ENCODE peak calls at places on chromosome X, in four cellular contexts. P is transverse colon, N is heart right ventricle, H is glutamatergic neuron. V is an unnamed sample.

GRCh38 chrX:76148753-76149152 is 24.1 kb upstream of the PBDC1 start:
- DNase-seq in P (peak), N (peak), H (no peak), V (peak)

GRCh38 chrX:23908219-23909003 is 605 bp downstream of the CXorf58 start:
- DNase-seq in P (no peak), N (no peak), H (no peak), V (peak)

GRCh38 chrX:16665089-16665488 is 15.1 kb downstream of the S100G start:
- DNase-seq in P (no peak), N (no peak), H (no peak), V (no peak)

GRCh38 chrX:17024896-17025295 is 78.4 kb downstream of the REPS2 start:
- DNase-seq in P (peak), N (no peak), H (no peak), V (no peak)

GRCh38 chrX:42536286-42536685 is 241.7 kb downstream of the PPP1R2C start:
- DNase-seq in P (no peak), N (no peak), H (no peak), V (no peak)

GRCh38 chrX:16903274-16904019 is 33.3 kb upstream of the RBBP7 start:
- DNase-seq in P (no peak), N (no peak), H (no peak), V (no peak)

GRCh38 chrX:68443155-68443868 is 10.0 kb upstream of the OPHN1 start:
- DNase-seq in P (no peak), N (peak), H (no peak), V (no peak)

GRCh38 chrX:30302957-30303356 is 6.2 kb downstream of the NR0B1 start:
- DNase-seq in P (no peak), N (peak), H (no peak), V (no peak)

GRCh38 chrX:37603938-37604409 is 32.5 kb downstream of the LANCL3 start:
- DNase-seq in P (no peak), N (peak), H (no peak), V (no peak)

GRCh38 chrX:15930585-15930984 is 76.0 kb upstream of the AP1S2 start:
- DNase-seq in P (no peak), N (no peak), H (no peak), V (no peak)

GRCh38 chrX:154351183-154352011 is 23.0 kb downstream of the FLNA start:
- DNase-seq in P (peak), N (no peak), H (no peak), V (no peak)

GRCh38 chrX:111352424-111352823 is 59.6 kb downstream of the DCX start:
- DNase-seq in P (peak), N (peak), H (no peak), V (no peak)

GRCh38 chrX:71976753-71977152 is 66.1 kb downstream of the NHSL2 start:
- DNase-seq in P (no peak), N (no peak), H (no peak), V (no peak)

GRCh38 chrX:119189115-119189514 is 47.0 kb upstream of the PGRMC1 start:
- DNase-seq in P (no peak), N (no peak), H (no peak), V (no peak)

GRCh38 chrX:31333181-31333831 is 261.5 kb upstream of the FTHL17 start:
- DNase-seq in P (no peak), N (no peak), H (no peak), V (no peak)

GRCh38 chrX:138756234-138756633 is 44.7 kb upstream of the FGF13 start:
- DNase-seq in P (no peak), N (peak), H (peak), V (peak)

GRCh38 chrX:134743121-134743520 is 84.8 kb upstream of the PLAC1 start:
- DNase-seq in P (no peak), N (no peak), H (no peak), V (no peak)

GRCh38 chrX:261167-261857 is 19.9 kb upstream of the PLCXD1 start:
- DNase-seq in P (no peak), N (peak), H (no peak), V (no peak)

GRCh38 chrX:69718102-69718501 is 102.2 kb downstream of the EDA start:
- DNase-seq in P (no peak), N (no peak), H (no peak), V (no peak)

GRCh38 chrX:153411255-153411987 is at the start of gene ZFP92:
- DNase-seq in P (peak), N (no peak), H (no peak), V (no peak)

GRCh38 chrX:153723351-153724251 is 586 bp downstream of the BCAP31 start:
- DNase-seq in P (peak), N (peak), H (peak), V (peak)

GRCh38 chrX:23118163-23118562 is 118.4 kb downstream of the DDX53 start:
- DNase-seq in P (no peak), N (no peak), H (no peak), V (no peak)

GRCh38 chrX:124194209-124194608 is 138.3 kb upstream of the TEX13D start:
- DNase-seq in P (no peak), N (peak), H (no peak), V (no peak)

GRCh38 chrX:134019567-134020206 is 34.3 kb upstream of the GPC3 start:
- DNase-seq in P (no peak), N (no peak), H (no peak), V (no peak)

GRCh38 chrX:2500091-2500680 is 590 bp downstream of the DHRSX start:
- DNase-seq in P (peak), N (peak), H (peak), V (peak)

GRCh38 chrX:140157611-140158010 is 192.3 kb upstream of the CXorf66 start:
- DNase-seq in P (no peak), N (no peak), H (no peak), V (no peak)

GRCh38 chrX:20412871-20413486 is 146.3 kb upstream of the RPS6KA3 start:
- DNase-seq in P (peak), N (peak), H (no peak), V (no peak)

GRCh38 chrX:107574054-107574683 is 54.1 kb upstream of the PRPS1 start:
- DNase-seq in P (no peak), N (no peak), H (no peak), V (no peak)

GRCh38 chrX:102976793-102977495 is 39.9 kb downstream of the RAB40AL start:
- DNase-seq in P (no peak), N (no peak), H (no peak), V (no peak)

GRCh38 chrX:46754450-46755075 is 4.4 kb downstream of the SLC9A7 start:
- DNase-seq in P (no peak), N (no peak), H (no peak), V (no peak)

GRCh38 chrX:87732133-87732532 is 214.5 kb downstream of the KLHL4 start:
- DNase-seq in P (no peak), N (no peak), H (no peak), V (no peak)

GRCh38 chrX:151789179-151789800 is 54.7 kb downstream of the CNGA2 start:
- DNase-seq in P (peak), N (peak), H (no peak), V (no peak)

GRCh38 chrX:113726898-113727297 is 857.0 kb upstream of the HTR2C start:
- DNase-seq in P (no peak), N (no peak), H (no peak), V (no peak)

GRCh38 chrX:134545524-134545923 is 85.6 kb downstream of the HPRT1 start:
- DNase-seq in P (no peak), N (no peak), H (no peak), V (no peak)

GRCh38 chrX:140712413-140713173 is 3.0 kb downstream of the LINC00632 start:
- DNase-seq in P (peak), N (peak), H (peak), V (peak)

GRCh38 chrX:17692709-17693346 is 44.5 kb upstream of the SCML1 start:
- DNase-seq in P (no peak), N (peak), H (peak), V (no peak)

GRCh38 chrX:92270936-92271655 is 491.9 kb downstream of the PCDH11X start:
- DNase-seq in P (no peak), N (no peak), H (no peak), V (no peak)

GRCh38 chrX:100424012-100424411 is 13.9 kb upstream of the PCDH19 start:
- DNase-seq in P (no peak), N (no peak), H (no peak), V (no peak)

DNA sequence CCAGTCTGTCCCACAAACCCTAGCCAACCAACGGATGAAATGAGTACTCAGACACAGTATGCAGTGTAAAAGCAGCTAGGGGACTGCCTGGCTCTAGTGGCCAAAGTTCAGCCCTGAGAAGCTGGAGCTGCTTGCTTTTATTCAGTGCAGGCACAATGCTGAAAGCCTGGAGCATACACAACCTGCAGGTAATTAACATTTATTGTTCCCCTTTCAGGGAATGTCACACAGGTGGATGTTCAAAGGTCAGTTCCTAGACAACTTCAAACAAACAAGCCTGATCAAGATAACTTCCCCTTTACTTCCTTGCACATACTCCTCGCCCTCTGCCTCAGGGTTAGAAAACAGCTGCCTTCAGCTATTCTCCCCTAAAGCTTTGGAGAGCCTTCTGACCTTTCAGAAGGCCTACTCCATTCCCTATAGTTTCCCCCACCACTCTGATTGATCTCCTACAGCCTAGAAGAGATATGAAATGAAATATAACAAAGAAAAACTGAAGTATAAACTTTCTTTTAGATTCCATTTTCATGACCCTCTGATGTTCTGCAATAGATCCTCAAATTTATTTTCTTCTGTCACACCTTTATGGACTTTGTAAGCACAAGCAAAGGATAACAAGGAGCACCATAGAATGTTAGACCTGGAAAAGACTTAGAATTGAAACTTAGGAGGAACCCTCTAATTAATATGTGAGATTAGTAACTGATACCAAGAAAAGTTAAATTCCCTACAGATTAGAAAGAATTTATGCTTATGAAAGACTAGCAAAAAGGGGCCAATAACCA is 6.8 kb upstream of the DCAF8L1 start:
- DNase-seq in P (peak), N (no peak), H (no peak), V (no peak)
- TF ChIP-seq CTCF in P (no peak), N (no peak), H (no peak), V (no peak)

GRCh38 chrX:82230013-82230412 is 1028.1 kb downstream of the SH3BGRL start:
- DNase-seq in P (no peak), N (no peak), H (no peak), V (no peak)
- TF ChIP-seq CTCF in P (no peak), N (no peak), H (no peak), V (no peak)

DNA sequence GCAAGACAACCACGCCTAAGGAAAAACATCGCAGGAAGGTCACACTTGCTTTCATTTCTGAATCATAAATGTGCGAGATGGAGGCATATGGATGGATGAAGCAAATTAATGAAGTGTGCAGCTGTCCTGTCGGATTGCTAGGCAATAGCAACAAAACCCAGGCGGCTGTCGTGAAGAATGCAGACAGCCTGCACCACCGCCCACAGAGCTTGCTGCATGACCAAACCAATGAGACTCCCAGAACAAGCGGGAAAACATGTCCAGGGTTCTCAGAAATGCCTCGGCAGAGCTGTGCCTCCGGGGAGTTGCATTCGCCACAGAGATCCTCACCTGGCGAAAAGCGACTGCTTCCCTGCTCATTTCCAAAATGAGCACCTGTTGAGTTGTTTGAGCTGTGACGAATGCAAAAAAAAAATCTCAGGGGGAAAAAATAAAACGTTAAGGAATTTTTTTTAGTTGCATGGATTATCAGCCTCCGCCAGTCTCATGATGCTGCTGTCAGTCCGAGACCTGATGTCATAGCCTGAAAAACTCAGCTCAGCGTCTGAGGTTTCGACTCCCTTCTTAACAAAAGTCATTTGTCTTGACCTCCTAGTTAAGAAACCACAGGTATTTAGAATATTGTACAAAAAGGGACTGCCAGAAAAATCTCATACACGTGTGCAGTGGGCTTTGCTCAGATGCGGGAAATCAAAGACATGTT is 155.5 kb upstream of the MXRA5 start:
- DNase-seq in P (no peak), N (peak), H (no peak), V (no peak)
- TF ChIP-seq CTCF in P (no peak), N (no peak), H (no peak), V (no peak)

GRCh38 chrX:74614193-74614909 is at the start of gene RLIM:
- DNase-seq in P (peak), N (peak), H (peak), V (peak)

DNA sequence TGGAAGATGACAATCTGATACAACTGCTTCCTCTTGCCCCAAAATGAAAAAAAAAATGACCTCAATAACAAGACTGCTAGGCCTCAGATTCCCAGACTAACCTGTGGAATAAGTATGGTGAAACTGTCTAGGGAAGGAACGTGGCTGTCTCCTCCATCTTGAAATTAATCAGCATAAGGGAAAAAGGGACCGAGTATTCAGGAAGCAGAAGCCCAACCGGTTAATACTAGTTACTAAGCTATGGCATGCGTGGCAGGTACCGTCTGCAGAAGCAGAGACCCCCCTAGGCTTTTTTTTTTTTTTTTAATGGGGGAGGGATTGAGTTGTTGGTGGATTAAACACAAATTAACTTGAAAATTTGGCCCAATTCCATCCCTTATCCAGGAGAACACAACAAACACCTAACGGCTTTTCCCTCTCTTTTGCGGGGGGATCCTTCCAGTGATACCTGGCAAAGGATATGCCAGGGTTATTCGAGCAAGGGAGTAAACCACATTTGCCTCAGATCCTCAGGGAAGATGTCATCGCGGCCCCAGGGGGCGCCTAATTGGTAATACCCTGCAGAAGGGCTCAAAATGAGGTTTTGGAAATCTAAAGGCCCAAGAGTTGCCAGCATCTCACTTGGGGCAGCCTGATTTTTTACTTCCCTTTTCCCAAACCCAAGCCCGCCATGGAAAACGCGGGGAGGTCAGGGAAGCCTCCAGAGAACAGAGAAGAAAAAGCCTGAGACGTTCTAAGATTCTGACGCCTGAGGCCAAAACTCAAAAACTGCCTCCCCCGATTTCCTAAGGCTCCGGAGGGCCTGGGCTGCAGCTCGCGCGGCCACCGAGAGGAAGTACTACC is 853 bp downstream of the RLIM start:
- DNase-seq in P (peak), N (no peak), H (peak), V (no peak)
- TF ChIP-seq CTCF in P (no peak), N (no peak), H (no peak), V (no peak)

DNA sequence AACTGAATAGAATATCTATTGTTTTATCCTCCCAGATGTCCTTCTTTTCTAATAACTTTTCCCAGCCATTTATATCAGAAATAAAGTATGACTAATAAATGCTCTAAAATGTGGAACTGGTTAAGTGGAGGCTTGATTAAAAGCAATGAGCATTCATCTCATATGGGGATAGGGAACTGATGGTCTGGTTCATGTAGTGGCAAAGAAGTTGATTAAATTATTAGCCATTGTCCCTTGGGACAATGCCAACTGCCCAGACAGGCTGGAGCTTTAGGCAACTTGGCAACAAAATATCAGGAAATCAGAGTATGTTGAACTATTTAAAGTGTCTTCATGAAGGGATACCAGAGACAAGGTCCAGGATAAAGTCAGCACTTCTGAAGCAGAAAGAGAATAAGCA is 24.2 kb downstream of the TRO start:
- DNase-seq in P (no peak), N (no peak), H (no peak), V (no peak)
- TF ChIP-seq CTCF in P (no peak), N (no peak), H (no peak), V (no peak)

GRCh38 chrX:10242036-10242435 is 85.3 kb downstream of the CLCN4 start:
- DNase-seq in P (no peak), N (no peak), H (no peak), V (no peak)

GRCh38 chrX:10245219-10245618 is 88.4 kb downstream of the CLCN4 start:
- DNase-seq in P (no peak), N (no peak), H (no peak), V (no peak)

GRCh38 chrX:10243056-10243455 is 86.3 kb downstream of the CLCN4 start:
- DNase-seq in P (no peak), N (no peak), H (no peak), V (no peak)

GRCh38 chrX:10246846-10247245 is 90.1 kb downstream of the CLCN4 start:
- DNase-seq in P (no peak), N (no peak), H (no peak), V (no peak)

GRCh38 chrX:10245901-10246696 is 89.3 kb downstream of the CLCN4 start:
- DNase-seq in P (no peak), N (no peak), H (no peak), V (no peak)
- TF ChIP-seq CTCF in P (no peak), N (no peak), H (no peak), V (no peak)

DNA sequence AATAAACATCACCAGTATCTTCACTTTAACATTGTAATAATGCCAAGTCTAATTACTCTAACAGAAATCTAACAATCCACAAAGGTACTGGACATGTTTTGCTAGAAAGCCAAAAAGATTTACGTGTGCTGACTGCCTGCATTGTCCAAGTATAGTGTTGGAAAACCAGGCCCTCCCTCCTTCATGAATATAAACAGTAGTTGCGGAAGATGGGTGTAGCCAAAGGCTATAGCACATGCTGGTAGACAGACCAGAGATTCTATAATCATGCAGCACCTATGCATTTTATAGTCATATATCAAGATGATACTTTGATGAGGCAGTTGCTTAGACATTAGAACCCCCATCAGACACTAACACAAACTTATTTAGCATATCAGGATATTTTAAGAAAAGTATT is 22.6 kb downstream of the ZNF280C start:
- DNase-seq in P (no peak), N (no peak), H (no peak), V (no peak)
- TF ChIP-seq CTCF in P (no peak), N (no peak), H (no peak), V (no peak)

V was measured in endothelial cell.